ENCODE peak calls at places on chromosomes 4 and X, in eight cellular contexts. P, U, W, Z, R, V, E and K are unnamed samples.

GRCh38 chr4:137794779-137795178 is 262.5 kb upstream of the PCDH18 start:
- DNase-seq in P (no peak), U (no peak), W (no peak), Z (no peak), R (no peak), V (peak; percentile 54), E (no peak), K (no peak)

GRCh38 chr4:153257151-153257620 is 52.9 kb downstream of the TRIM2 start:
- DNase-seq in P (no peak), U (peak; percentile 82), W (no peak), Z (peak; percentile 39), R (peak; percentile 38), V (peak; percentile 66), E (no peak), K (no peak)

GRCh38 chrX:103151799-103152198 is 58.9 kb upstream of the NXF3 start:
- DNase-seq in P (no peak), U (no peak), W (no peak), Z (no peak), R (no peak), V (no peak), E (no peak), K (no peak)

GRCh38 chr4:45453258-45453841 is 670.5 kb downstream of the GABRG1 start:
- DNase-seq in P (no peak), U (no peak), W (no peak), Z (peak; percentile 34), R (no peak), V (peak; percentile 32), E (no peak), K (no peak)

GRCh38 chr4:82678046-82678445 is 116.3 kb upstream of the TMEM150C start:
- DNase-seq in P (no peak), U (no peak), W (no peak), Z (no peak), R (no peak), V (no peak), E (no peak), K (no peak)

GRCh38 chr4:1767770-1768366 is 25.2 kb upstream of the FGFR3 start:
- DNase-seq in P (no peak), U (peak; percentile 88), W (no peak), Z (peak; percentile 76), R (no peak), V (peak; percentile 45), E (no peak), K (no peak)

GRCh38 chr4:5656415-5656814 is 51.9 kb downstream of the EVC2 start:
- DNase-seq in P (no peak), U (no peak), W (no peak), Z (no peak), R (no peak), V (peak; percentile 3), E (no peak), K (no peak)

GRCh38 chrX:107360788-107361360 is 88.6 kb upstream of the FRMPD3 start:
- DNase-seq in P (no peak), U (no peak), W (no peak), Z (no peak), R (no peak), V (no peak), E (no peak), K (no peak)

GRCh38 chr4:7830747-7831146 is 108.9 kb downstream of the AFAP1 start:
- DNase-seq in P (no peak), U (no peak), W (no peak), Z (no peak), R (no peak), V (no peak), E (no peak), K (no peak)

GRCh38 chr4:185838104-185838452 is 26.1 kb upstream of the SORBS2 start:
- DNase-seq in P (no peak), U (no peak), W (no peak), Z (no peak), R (no peak), V (no peak), E (no peak), K (no peak)

GRCh38 chr4:108646706-108647105 is 3.7 kb upstream of the OSTC start:
- DNase-seq in P (no peak), U (no peak), W (no peak), Z (no peak), R (no peak), V (no peak), E (no peak), K (no peak)

GRCh38 chr4:80900908-80901307 is 129.6 kb upstream of the BMP3 start:
- DNase-seq in P (no peak), U (no peak), W (no peak), Z (no peak), R (no peak), V (no peak), E (no peak), K (no peak)

GRCh38 chr4:137510866-137511265 is 21.4 kb downstream of the PCDH18 start:
- DNase-seq in P (peak; percentile 82), U (no peak), W (peak; percentile 84), Z (no peak), R (no peak), V (peak; percentile 33), E (no peak), K (peak; percentile 82)

GRCh38 chrX:147912093-147912801 is 528 bp downstream of the FMR1 start:
- DNase-seq in P (peak; percentile 10), U (peak; percentile 56), W (no peak), Z (peak; percentile 18), R (peak; percentile 64), V (peak; percentile 48), E (peak; percentile 31), K (no peak)

GRCh38 chr4:165331316-165331715 is 3.8 kb downstream of the MSMO1 start:
- DNase-seq in P (no peak), U (no peak), W (no peak), Z (no peak), R (peak; percentile 26), V (no peak), E (no peak), K (no peak)

GRCh38 chr4:185683222-185683621 is 128.8 kb downstream of the SORBS2 start:
- DNase-seq in P (no peak), U (no peak), W (no peak), Z (no peak), R (no peak), V (no peak), E (no peak), K (no peak)

GRCh38 chrX:43121637-43122036 is 343.7 kb upstream of the PPP1R2C start:
- DNase-seq in P (no peak), U (no peak), W (no peak), Z (no peak), R (peak; percentile 57), V (no peak), E (no peak), K (no peak)

GRCh38 chr4:90095000-90095399 is 32.2 kb upstream of the CCSER1 start:
- DNase-seq in P (no peak), U (no peak), W (no peak), Z (no peak), R (no peak), V (no peak), E (no peak), K (no peak)

GRCh38 chr4:14265651-14266050 is 638.1 kb upstream of the BOD1L1 start:
- DNase-seq in P (no peak), U (no peak), W (no peak), Z (no peak), R (no peak), V (no peak), E (no peak), K (no peak)

GRCh38 chrX:38105216-38105725 is 98.9 kb downstream of the SYTL5 start:
- DNase-seq in P (no peak), U (no peak), W (no peak), Z (no peak), R (no peak), V (no peak), E (no peak), K (no peak)

GRCh38 chr4:108498925-108499324 is 121.5 kb upstream of the RPL34 start:
- DNase-seq in P (no peak), U (no peak), W (no peak), Z (no peak), R (no peak), V (no peak), E (no peak), K (no peak)

GRCh38 chr4:168631241-168632151 is 134.6 kb downstream of the PALLD start:
- DNase-seq in P (no peak), U (peak; percentile 89), W (no peak), Z (no peak), R (no peak), V (peak; percentile 74), E (peak; percentile 7), K (no peak)

GRCh38 chrX:48492293-48492910 is 16.4 kb upstream of the PORCN start:
- DNase-seq in P (no peak), U (no peak), W (no peak), Z (no peak), R (no peak), V (no peak), E (no peak), K (no peak)

GRCh38 chr4:158710814-158711213 is 12.4 kb downstream of the PPID start:
- DNase-seq in P (no peak), U (no peak), W (no peak), Z (no peak), R (no peak), V (peak; percentile 1), E (no peak), K (no peak)

GRCh38 chrX:13471269-13471668 is 98.1 kb upstream of the EGFL6 start:
- DNase-seq in P (no peak), U (peak; percentile 54), W (no peak), Z (no peak), R (no peak), V (peak; percentile 51), E (no peak), K (no peak)

GRCh38 chrX:41276661-41277506 is 57.1 kb upstream of the DDX3X start:
- DNase-seq in P (no peak), U (no peak), W (no peak), Z (no peak), R (peak; percentile 32), V (no peak), E (no peak), K (no peak)